ENCODE peak calls at places on chromosomes 4 and X, in four cellular contexts. L is NCI-H1436, I is endothelial cell, Q is IMR-90. S is an unnamed sample.
A peak's percentile ranks its signal among the peaks of the same experiment; 100 is the strongest.

GRCh38 chrX:121876316-121876715 is 828.9 kb downstream of the GLUD2 start:
- DNase-seq in L (no peak), I (no peak), Q (no peak), S (no peak)

GRCh38 chrX:48468693-48469691 is 1.1 kb downstream of the SLC38A5 start:
- DNase-seq in L (no peak), I (no peak), Q (no peak), S (no peak)

GRCh38 chrX:71917621-71918341 is 7.1 kb downstream of the NHSL2 start:
- DNase-seq in L (no peak), I (no peak), Q (peak; percentile 58), S (no peak)

GRCh38 chrX:46788902-46789301 is 30.0 kb upstream of the SLC9A7 start:
- DNase-seq in L (no peak), I (no peak), Q (peak; percentile 65), S (no peak)

GRCh38 chr4:37719021-37719420 is 32.8 kb upstream of the RELL1 start:
- DNase-seq in L (no peak), I (no peak), Q (peak; percentile 40), S (no peak)

GRCh38 chr4:175290401-175290800 is 372.2 kb downstream of the ADAM29 start:
- DNase-seq in L (no peak), I (no peak), Q (peak; percentile 64), S (no peak)

GRCh38 chr4:147599206-147599605 is 18.0 kb upstream of the TMEM184C start:
- DNase-seq in L (no peak), I (no peak), Q (no peak), S (no peak)

GRCh38 chrX:50691820-50692219 is 122.2 kb downstream of the SHROOM4 start:
- DNase-seq in L (peak; percentile 31), I (peak; percentile 29), Q (peak; percentile 48), S (peak; percentile 4)

GRCh38 chrX:10166731-10167149 is 10.0 kb downstream of the CLCN4 start:
- DNase-seq in L (no peak), I (peak; percentile 38), Q (no peak), S (no peak)

GRCh38 chrX:43860646-43861370 is 21.4 kb downstream of the MAOB start:
- DNase-seq in L (no peak), I (no peak), Q (peak; percentile 1), S (peak; percentile 37)

GRCh38 chrX:30327762-30328161 is 18.6 kb upstream of the NR0B1 start:
- DNase-seq in L (no peak), I (no peak), Q (no peak), S (no peak)

GRCh38 chr4:27887646-27888045 is 1027.0 kb downstream of the STIM2 start:
- DNase-seq in L (no peak), I (no peak), Q (no peak), S (no peak)

GRCh38 chr4:102454278-102454677 is 46.9 kb upstream of the NFKB1 start:
- DNase-seq in L (no peak), I (no peak), Q (no peak), S (no peak)

GRCh38 chrX:130626521-130626920 is 224.7 kb downstream of the RBMX2 start:
- DNase-seq in L (no peak), I (no peak), Q (peak; percentile 4), S (no peak)

GRCh38 chr4:105808459-105809041 is 86.7 kb upstream of the NPNT start:
- DNase-seq in L (no peak), I (no peak), Q (peak; percentile 88), S (no peak)

GRCh38 chr4:83639849-83640493 is 104.1 kb downstream of the GPAT3 start:
- DNase-seq in L (peak; percentile 72), I (peak; percentile 64), Q (peak; percentile 80), S (peak; percentile 4)

S was measured in NCI-H1105.